ENCODE peak calls at places on chromosomes 16 and 17, in four cellular contexts. One of them, this sample, is unnamed.

GRCh38 chr16:26987631-26988030 is 79.1 kb upstream of the C16orf82 start:
- DNase-seq in Calu3: no peak
- DNase-seq in stromal cell of bone marrow: peak
- DNase-seq in NCI-H774: no peak
- DNase-seq in this sample: no peak

GRCh38 chr16:78211951-78212350 is 112.5 kb downstream of the WWOX start:
- DNase-seq in NCI-H774: no peak
- DNase-seq in stromal cell of bone marrow: no peak
- DNase-seq in Calu3: peak
- DNase-seq in this sample: no peak

GRCh38 chr17:74873874-74874614 is 1.2 kb upstream of the FDXR start:
- DNase-seq in Calu3: no peak
- DNase-seq in NCI-H774: peak
- DNase-seq in stromal cell of bone marrow: no peak
- DNase-seq in this sample: no peak

GRCh38 chr16:9061358-9061813 is 30.1 kb upstream of the HAPSTR1 start:
- DNase-seq in stromal cell of bone marrow: no peak
- DNase-seq in Calu3: no peak
- DNase-seq in NCI-H774: peak
- DNase-seq in this sample: peak

GRCh38 chr16:22098538-22099255 is 6.4 kb downstream of the VWA3A start:
- DNase-seq in NCI-H774: peak
- DNase-seq in stromal cell of bone marrow: peak
- DNase-seq in Calu3: peak
- DNase-seq in this sample: no peak

GRCh38 chr17:1170739-1171138 is 9.0 kb downstream of the ABR start:
- DNase-seq in stromal cell of bone marrow: no peak
- DNase-seq in Calu3: no peak
- DNase-seq in NCI-H774: no peak
- DNase-seq in this sample: no peak

GRCh38 chr16:57021693-57022092 is 32.3 kb downstream of the NLRC5 start:
- DNase-seq in Calu3: no peak
- DNase-seq in stromal cell of bone marrow: no peak
- DNase-seq in NCI-H774: no peak
- DNase-seq in this sample: no peak

GRCh38 chr16:62050793-62051192 is 14.6 kb upstream of the CDH8 start:
- DNase-seq in NCI-H774: no peak
- DNase-seq in Calu3: no peak
- DNase-seq in stromal cell of bone marrow: no peak
- DNase-seq in this sample: no peak

GRCh38 chr16:10514369-10515055 is 65.9 kb downstream of the EMP2 start:
- DNase-seq in NCI-H774: peak
- DNase-seq in Calu3: peak
- DNase-seq in stromal cell of bone marrow: peak
- DNase-seq in this sample: peak

GRCh38 chr17:38547439-38547838 is 58.3 kb downstream of the SRCIN1 start:
- DNase-seq in stromal cell of bone marrow: no peak
- DNase-seq in NCI-H774: no peak
- DNase-seq in Calu3: no peak
- DNase-seq in this sample: no peak

GRCh38 chr16:20801278-20801677 is 5.0 kb downstream of the ERI2 start:
- DNase-seq in stromal cell of bone marrow: no peak
- DNase-seq in NCI-H774: no peak
- DNase-seq in Calu3: no peak
- DNase-seq in this sample: no peak

GRCh38 chr17:65559802-65560627 is 1.4 kb downstream of the AXIN2 start:
- DNase-seq in Calu3: no peak
- DNase-seq in stromal cell of bone marrow: no peak
- DNase-seq in NCI-H774: no peak
- DNase-seq in this sample: no peak

GRCh38 chr16:81587626-81588160 is 143.1 kb downstream of the CMIP start:
- DNase-seq in stromal cell of bone marrow: no peak
- DNase-seq in NCI-H774: no peak
- DNase-seq in Calu3: no peak
- DNase-seq in this sample: no peak

GRCh38 chr17:66541461-66542182 is 239.2 kb downstream of the PRKCA start:
- DNase-seq in Calu3: no peak
- DNase-seq in NCI-H774: no peak
- DNase-seq in stromal cell of bone marrow: no peak
- DNase-seq in this sample: no peak

GRCh38 chr17:1373710-1374237 is 26.2 kb downstream of the YWHAE start:
- DNase-seq in Calu3: no peak
- DNase-seq in NCI-H774: no peak
- DNase-seq in stromal cell of bone marrow: no peak
- DNase-seq in this sample: no peak

GRCh38 chr16:3787924-3788661 is 70.8 kb upstream of the TRAP1 start:
- DNase-seq in NCI-H774: no peak
- DNase-seq in Calu3: no peak
- DNase-seq in stromal cell of bone marrow: no peak
- DNase-seq in this sample: no peak

GRCh38 chr16:27973678-27974077 is 89.8 kb downstream of the GSG1L start:
- DNase-seq in NCI-H774: no peak
- DNase-seq in stromal cell of bone marrow: no peak
- DNase-seq in Calu3: no peak
- DNase-seq in this sample: no peak

GRCh38 chr17:42818379-42818778 is 5.7 kb downstream of the BECN1 start:
- DNase-seq in stromal cell of bone marrow: no peak
- DNase-seq in Calu3: no peak
- DNase-seq in NCI-H774: no peak
- DNase-seq in this sample: no peak

GRCh38 chr17:21196126-21196525 is 17.8 kb downstream of the TMEM11 start:
- DNase-seq in stromal cell of bone marrow: no peak
- DNase-seq in Calu3: no peak
- DNase-seq in NCI-H774: no peak
- DNase-seq in this sample: no peak

GRCh38 chr16:5928476-5929055 is 831.0 kb upstream of the EEF2KMT start:
- DNase-seq in Calu3: no peak
- DNase-seq in NCI-H774: no peak
- DNase-seq in stromal cell of bone marrow: no peak
- DNase-seq in this sample: no peak

GRCh38 chr16:2858245-2859025 is 465 bp upstream of the PRSS22 start:
- DNase-seq in Calu3: peak
- DNase-seq in NCI-H774: peak
- DNase-seq in stromal cell of bone marrow: no peak
- DNase-seq in this sample: no peak

GRCh38 chr17:40514013-40514875 is 12.8 kb upstream of the TNS4 start:
- DNase-seq in stromal cell of bone marrow: no peak
- DNase-seq in Calu3: no peak
- DNase-seq in NCI-H774: no peak
- DNase-seq in this sample: no peak

GRCh38 chr17:36892112-36892838 is 45.0 kb upstream of the LHX1 start:
- DNase-seq in NCI-H774: no peak
- DNase-seq in stromal cell of bone marrow: no peak
- DNase-seq in Calu3: peak
- DNase-seq in this sample: no peak

GRCh38 chr17:2093349-2093748 is 38.4 kb downstream of the HIC1 start:
- DNase-seq in NCI-H774: no peak
- DNase-seq in stromal cell of bone marrow: no peak
- DNase-seq in Calu3: no peak
- DNase-seq in this sample: no peak

GRCh38 chr17:35804658-35805192 is 4.6 kb upstream of the TAF15 start:
- DNase-seq in NCI-H774: peak
- DNase-seq in stromal cell of bone marrow: peak
- DNase-seq in Calu3: peak
- DNase-seq in this sample: no peak

GRCh38 chr16:57999366-57999970 is 1.0 kb downstream of the ZNF319 start:
- DNase-seq in stromal cell of bone marrow: no peak
- DNase-seq in Calu3: peak
- DNase-seq in NCI-H774: no peak
- DNase-seq in this sample: no peak

GRCh38 chr16:30526137-30526822 is at the start of gene ZNF768:
- DNase-seq in NCI-H774: peak
- DNase-seq in stromal cell of bone marrow: no peak
- DNase-seq in Calu3: peak
- DNase-seq in this sample: peak

GRCh38 chr16:57481421-57481820 is 4.9 kb downstream of the DOK4 start:
- DNase-seq in Calu3: no peak
- DNase-seq in NCI-H774: no peak
- DNase-seq in stromal cell of bone marrow: no peak
- DNase-seq in this sample: no peak

GRCh38 chr17:70345061-70345460 is 175.7 kb downstream of the KCNJ2 start:
- DNase-seq in Calu3: no peak
- DNase-seq in stromal cell of bone marrow: no peak
- DNase-seq in NCI-H774: no peak
- DNase-seq in this sample: no peak

GRCh38 chr17:74833501-74834361 is 26.0 kb downstream of the GRIN2C start:
- DNase-seq in NCI-H774: no peak
- DNase-seq in stromal cell of bone marrow: no peak
- DNase-seq in Calu3: no peak
- DNase-seq in this sample: peak

GRCh38 chr16:500699-501098 is 26.8 kb upstream of the CAPN15 start:
- DNase-seq in Calu3: no peak
- DNase-seq in NCI-H774: no peak
- DNase-seq in stromal cell of bone marrow: no peak
- DNase-seq in this sample: no peak

GRCh38 chr16:60922920-60923319 is 1113.3 kb downstream of the CDH8 start:
- DNase-seq in Calu3: no peak
- DNase-seq in stromal cell of bone marrow: no peak
- DNase-seq in NCI-H774: no peak
- DNase-seq in this sample: no peak

GRCh38 chr16:79767597-79768280 is 167.2 kb upstream of the MAF start:
- DNase-seq in stromal cell of bone marrow: peak
- DNase-seq in NCI-H774: no peak
- DNase-seq in Calu3: peak
- DNase-seq in this sample: no peak